ENCODE peak calls at places on chromosomes 3 and 15, in nine cellular contexts. One of them, this sample, is unnamed.

GRCh38 chr15:63480441-63480821 is 24.0 kb upstream of the USP3 start:
- DNase-seq in upper lobe of right lung: no peak
- DNase-seq in astrocyte of the spinal cord: no peak
- DNase-seq in prostate gland: no peak
- DNase-seq in GM12865: no peak
- DNase-seq in ovary: no peak
- DNase-seq in body of pancreas: no peak
- DNase-seq in mammary epithelial cell: no peak
- DNase-seq in vagina: no peak
- DNase-seq in this sample: no peak

GRCh38 chr3:24493951-24494615 is 567 bp downstream of the THRB start:
- DNase-seq in astrocyte of the spinal cord: no peak
- DNase-seq in prostate gland: peak; percentile 72
- DNase-seq in vagina: no peak
- DNase-seq in upper lobe of right lung: peak; percentile 88
- DNase-seq in body of pancreas: peak; percentile 70
- DNase-seq in mammary epithelial cell: peak; percentile 69
- DNase-seq in ovary: peak; percentile 46
- DNase-seq in GM12865: no peak
- DNase-seq in this sample: no peak

GRCh38 chr15:96052154-96052553 is 278.3 kb upstream of the NR2F2 start:
- DNase-seq in mammary epithelial cell: no peak
- DNase-seq in prostate gland: no peak
- DNase-seq in ovary: no peak
- DNase-seq in vagina: no peak
- DNase-seq in astrocyte of the spinal cord: no peak
- DNase-seq in body of pancreas: no peak
- DNase-seq in upper lobe of right lung: no peak
- DNase-seq in GM12865: no peak
- DNase-seq in this sample: no peak

GRCh38 chr3:26920579-26920978 is 298.0 kb downstream of the LRRC3B start:
- DNase-seq in vagina: no peak
- DNase-seq in body of pancreas: no peak
- DNase-seq in astrocyte of the spinal cord: no peak
- DNase-seq in ovary: no peak
- DNase-seq in prostate gland: no peak
- DNase-seq in mammary epithelial cell: no peak
- DNase-seq in upper lobe of right lung: no peak
- DNase-seq in GM12865: no peak
- DNase-seq in this sample: no peak

GRCh38 chr3:8765528-8765927 is 3.9 kb downstream of the OXTR start:
- DNase-seq in vagina: no peak
- DNase-seq in astrocyte of the spinal cord: no peak
- DNase-seq in GM12865: no peak
- DNase-seq in upper lobe of right lung: no peak
- DNase-seq in mammary epithelial cell: no peak
- DNase-seq in ovary: no peak
- DNase-seq in prostate gland: no peak
- DNase-seq in body of pancreas: no peak
- DNase-seq in this sample: no peak

GRCh38 chr3:138833908-138834358 is 795 bp downstream of the PIK3CB start:
- DNase-seq in body of pancreas: no peak
- DNase-seq in mammary epithelial cell: peak; percentile 39
- DNase-seq in ovary: no peak
- DNase-seq in prostate gland: peak; percentile 19
- DNase-seq in vagina: no peak
- DNase-seq in upper lobe of right lung: no peak
- DNase-seq in GM12865: peak; percentile 31
- DNase-seq in astrocyte of the spinal cord: peak; percentile 31
- DNase-seq in this sample: peak; percentile 29

GRCh38 chr3:184320099-184320445 is 5.7 kb downstream of the EIF4G1 start:
- DNase-seq in upper lobe of right lung: peak; percentile 98
- DNase-seq in body of pancreas: peak; percentile 98
- DNase-seq in vagina: peak; percentile 96
- DNase-seq in astrocyte of the spinal cord: peak; percentile 97
- DNase-seq in ovary: peak; percentile 98
- DNase-seq in mammary epithelial cell: peak; percentile 90
- DNase-seq in prostate gland: peak; percentile 98
- DNase-seq in GM12865: no peak
- DNase-seq in this sample: peak; percentile 89

GRCh38 chr3:126155280-126155640 is 25.1 kb downstream of the ALDH1L1 start:
- DNase-seq in ovary: no peak
- DNase-seq in astrocyte of the spinal cord: no peak
- DNase-seq in vagina: peak; percentile 64
- DNase-seq in upper lobe of right lung: peak; percentile 53
- DNase-seq in prostate gland: no peak
- DNase-seq in mammary epithelial cell: no peak
- DNase-seq in body of pancreas: no peak
- DNase-seq in GM12865: no peak
- DNase-seq in this sample: no peak

GRCh38 chr15:76337047-76337738 is 620 bp downstream of the ISL2 start:
- DNase-seq in ovary: no peak
- DNase-seq in GM12865: peak; percentile 49
- DNase-seq in upper lobe of right lung: no peak
- DNase-seq in vagina: peak; percentile 83
- DNase-seq in astrocyte of the spinal cord: peak; percentile 40
- DNase-seq in body of pancreas: no peak
- DNase-seq in prostate gland: no peak
- DNase-seq in mammary epithelial cell: peak; percentile 28
- DNase-seq in this sample: no peak

GRCh38 chr3:126753191-126754160 is 49.4 kb downstream of the CHCHD6 start:
- DNase-seq in vagina: peak; percentile 87
- DNase-seq in prostate gland: peak; percentile 88
- DNase-seq in astrocyte of the spinal cord: peak; percentile 29
- DNase-seq in upper lobe of right lung: peak; percentile 78
- DNase-seq in ovary: no peak
- DNase-seq in mammary epithelial cell: peak; percentile 88
- DNase-seq in GM12865: no peak
- DNase-seq in body of pancreas: no peak
- DNase-seq in this sample: peak; percentile 89

GRCh38 chr3:37862712-37863551 is 1.3 kb downstream of the CTDSPL start:
- DNase-seq in body of pancreas: no peak
- DNase-seq in astrocyte of the spinal cord: peak; percentile 48
- DNase-seq in GM12865: no peak
- DNase-seq in upper lobe of right lung: no peak
- DNase-seq in vagina: no peak
- DNase-seq in ovary: no peak
- DNase-seq in mammary epithelial cell: peak; percentile 54
- DNase-seq in prostate gland: no peak
- DNase-seq in this sample: peak; percentile 37

GRCh38 chr3:13046569-13047279 is 26.5 kb downstream of the IQSEC1 start:
- DNase-seq in GM12865: peak; percentile 17
- DNase-seq in vagina: no peak
- DNase-seq in prostate gland: no peak
- DNase-seq in mammary epithelial cell: no peak
- DNase-seq in ovary: no peak
- DNase-seq in upper lobe of right lung: no peak
- DNase-seq in astrocyte of the spinal cord: no peak
- DNase-seq in body of pancreas: no peak
- DNase-seq in this sample: no peak

GRCh38 chr15:83364541-83364940 is 80.1 kb upstream of the BNC1 start:
- DNase-seq in astrocyte of the spinal cord: no peak
- DNase-seq in GM12865: no peak
- DNase-seq in vagina: no peak
- DNase-seq in ovary: no peak
- DNase-seq in upper lobe of right lung: no peak
- DNase-seq in prostate gland: no peak
- DNase-seq in mammary epithelial cell: no peak
- DNase-seq in body of pancreas: no peak
- DNase-seq in this sample: no peak

GRCh38 chr3:141050913-141051632 is at the start of gene SPSB4:
- DNase-seq in GM12865: no peak
- DNase-seq in mammary epithelial cell: peak; percentile 43
- DNase-seq in upper lobe of right lung: no peak
- DNase-seq in astrocyte of the spinal cord: peak; percentile 45
- DNase-seq in body of pancreas: peak; percentile 92
- DNase-seq in ovary: no peak
- DNase-seq in prostate gland: no peak
- DNase-seq in vagina: no peak
- DNase-seq in this sample: peak; percentile 25

GRCh38 chr3:141052570-141053069 is 1.5 kb downstream of the SPSB4 start:
- DNase-seq in ovary: no peak
- DNase-seq in GM12865: no peak
- DNase-seq in body of pancreas: peak; percentile 67
- DNase-seq in upper lobe of right lung: no peak
- DNase-seq in astrocyte of the spinal cord: no peak
- DNase-seq in vagina: no peak
- DNase-seq in mammary epithelial cell: no peak
- DNase-seq in prostate gland: no peak
- DNase-seq in this sample: no peak

GRCh38 chr3:141049681-141050080 is 1.5 kb upstream of the SPSB4 start:
- DNase-seq in body of pancreas: no peak
- DNase-seq in astrocyte of the spinal cord: no peak
- DNase-seq in prostate gland: no peak
- DNase-seq in vagina: no peak
- DNase-seq in upper lobe of right lung: no peak
- DNase-seq in ovary: no peak
- DNase-seq in GM12865: no peak
- DNase-seq in mammary epithelial cell: no peak
- DNase-seq in this sample: no peak

GRCh38 chr3:141051641-141052569 is 758 bp downstream of the SPSB4 start:
- DNase-seq in vagina: no peak
- DNase-seq in mammary epithelial cell: peak; percentile 36
- DNase-seq in astrocyte of the spinal cord: peak; percentile 44
- DNase-seq in ovary: no peak
- DNase-seq in body of pancreas: peak; percentile 59
- DNase-seq in upper lobe of right lung: no peak
- DNase-seq in prostate gland: no peak
- DNase-seq in GM12865: no peak
- DNase-seq in this sample: peak; percentile 8

GRCh38 chr3:141050576-141050912 is 603 bp upstream of the SPSB4 start:
- DNase-seq in GM12865: no peak
- DNase-seq in prostate gland: no peak
- DNase-seq in ovary: no peak
- DNase-seq in vagina: no peak
- DNase-seq in mammary epithelial cell: no peak
- DNase-seq in body of pancreas: no peak
- DNase-seq in astrocyte of the spinal cord: no peak
- DNase-seq in upper lobe of right lung: no peak
- DNase-seq in this sample: no peak
- H3K4me3 ChIP-seq in GM12865: no peak overlapping the region
- H3K4me3 ChIP-seq in prostate gland: peak overlapping the region; percentile 21
- H3K4me3 ChIP-seq in ovary: no peak overlapping the region
- H3K4me3 ChIP-seq in vagina: peak overlapping the region; percentile 34
- H3K4me3 ChIP-seq in mammary epithelial cell: no peak overlapping the region
- H3K4me3 ChIP-seq in body of pancreas: no peak overlapping the region
- H3K4me3 ChIP-seq in astrocyte of the spinal cord: no peak overlapping the region
- H3K4me3 ChIP-seq in upper lobe of right lung: peak overlapping the region; percentile 45
- H3K4me3 ChIP-seq in this sample: peak overlapping the region; percentile 6

DNA sequence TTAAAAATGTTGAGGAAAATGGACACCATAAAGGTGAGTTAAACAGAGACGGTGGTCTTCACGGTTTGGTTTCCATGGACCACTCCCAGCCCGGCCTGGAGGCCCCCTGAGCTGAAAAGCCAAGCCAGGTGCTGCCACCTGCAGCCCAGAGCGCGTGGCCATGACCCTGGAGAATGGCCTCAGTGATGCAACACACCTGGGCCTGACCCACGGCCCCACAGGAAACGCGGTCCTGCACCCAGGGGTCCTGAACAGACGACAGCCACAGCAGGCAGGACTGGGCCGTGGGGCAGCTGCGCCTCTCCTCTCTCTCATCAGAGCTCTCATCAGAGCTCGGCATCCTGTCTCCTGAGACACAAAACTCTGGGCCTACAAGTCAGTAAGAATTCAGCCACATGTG is 64.1 kb downstream of the NIPA2 start:
- DNase-seq in upper lobe of right lung: no peak
- DNase-seq in GM12865: no peak
- DNase-seq in body of pancreas: no peak
- DNase-seq in prostate gland: no peak
- DNase-seq in ovary: no peak
- DNase-seq in astrocyte of the spinal cord: no peak
- DNase-seq in vagina: no peak
- DNase-seq in mammary epithelial cell: no peak
- DNase-seq in this sample: no peak
- TF ChIP-seq CTCF in upper lobe of right lung: no peak
- TF ChIP-seq CTCF in GM12865: no peak
- TF ChIP-seq CTCF in body of pancreas: no peak
- TF ChIP-seq CTCF in prostate gland: no peak
- TF ChIP-seq CTCF in ovary: no peak
- TF ChIP-seq CTCF in astrocyte of the spinal cord: no peak
- TF ChIP-seq CTCF in vagina: no peak
- TF ChIP-seq CTCF in mammary epithelial cell: no peak
- TF ChIP-seq CTCF in this sample: no peak

GRCh38 chr15:61155741-61156700 is 73.1 kb downstream of the RORA start:
- DNase-seq in upper lobe of right lung: no peak
- DNase-seq in ovary: no peak
- DNase-seq in GM12865: no peak
- DNase-seq in vagina: no peak
- DNase-seq in body of pancreas: no peak
- DNase-seq in prostate gland: no peak
- DNase-seq in mammary epithelial cell: peak; percentile 26
- DNase-seq in astrocyte of the spinal cord: peak; percentile 87
- DNase-seq in this sample: peak; percentile 25

GRCh38 chr15:61159901-61160300 is 69.2 kb downstream of the RORA start:
- DNase-seq in prostate gland: no peak
- DNase-seq in body of pancreas: no peak
- DNase-seq in ovary: no peak
- DNase-seq in astrocyte of the spinal cord: no peak
- DNase-seq in GM12865: no peak
- DNase-seq in mammary epithelial cell: no peak
- DNase-seq in vagina: no peak
- DNase-seq in upper lobe of right lung: no peak
- DNase-seq in this sample: no peak

DNA sequence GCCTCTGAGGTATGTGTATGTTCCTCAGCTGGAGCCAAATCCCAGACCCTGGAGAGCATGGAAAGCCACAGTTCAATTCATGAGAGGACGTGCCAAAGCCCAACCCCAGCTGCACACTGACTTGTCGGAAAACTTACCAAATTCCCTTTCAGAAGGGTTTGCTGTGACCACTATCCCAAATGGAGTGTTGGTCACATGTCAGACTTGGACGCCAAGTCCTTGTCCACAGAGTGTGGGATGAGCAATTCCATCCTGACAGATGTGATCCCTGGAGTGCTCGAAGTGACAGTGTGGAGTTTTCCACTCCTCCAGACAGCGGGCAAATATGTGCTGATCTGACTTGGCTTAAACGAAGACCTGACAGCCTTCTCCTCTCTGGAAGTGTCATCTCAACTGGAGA is 71.2 kb downstream of the RORA start:
- DNase-seq in ovary: no peak
- DNase-seq in body of pancreas: peak; percentile 13
- DNase-seq in mammary epithelial cell: no peak
- DNase-seq in astrocyte of the spinal cord: no peak
- DNase-seq in GM12865: no peak
- DNase-seq in prostate gland: no peak
- DNase-seq in upper lobe of right lung: no peak
- DNase-seq in vagina: no peak
- DNase-seq in this sample: no peak
- H3K4me3 ChIP-seq in ovary: no peak overlapping the region
- H3K4me3 ChIP-seq in body of pancreas: no peak overlapping the region
- H3K4me3 ChIP-seq in mammary epithelial cell: no peak overlapping the region
- H3K4me3 ChIP-seq in astrocyte of the spinal cord: no peak overlapping the region
- H3K4me3 ChIP-seq in GM12865: no peak overlapping the region
- H3K4me3 ChIP-seq in prostate gland: no peak overlapping the region
- H3K4me3 ChIP-seq in upper lobe of right lung: no peak overlapping the region
- H3K4me3 ChIP-seq in vagina: no peak overlapping the region
- H3K4me3 ChIP-seq in this sample: no peak overlapping the region

DNA sequence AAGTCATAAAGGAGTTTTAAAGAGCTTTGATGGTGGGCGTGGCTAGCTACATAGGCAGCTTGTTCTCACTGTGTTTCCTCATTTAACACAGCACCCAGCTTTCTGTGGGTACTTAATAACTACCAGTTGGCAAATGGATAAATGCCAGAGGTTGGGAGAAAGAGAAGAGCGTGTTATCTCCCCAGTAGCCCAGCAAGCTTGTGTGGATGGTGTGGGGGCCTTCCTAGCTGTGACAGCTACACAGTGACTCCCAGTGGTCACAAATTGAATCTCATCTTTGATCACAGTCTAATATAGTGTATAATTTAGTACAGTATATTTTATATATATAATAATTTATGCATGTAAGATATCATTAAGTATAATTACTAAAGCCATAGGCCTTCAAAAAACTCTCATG is 984.1 kb downstream of the EPHA3 start:
- DNase-seq in astrocyte of the spinal cord: peak; percentile 56
- DNase-seq in prostate gland: peak; percentile 4
- DNase-seq in vagina: no peak
- DNase-seq in upper lobe of right lung: no peak
- DNase-seq in mammary epithelial cell: peak; percentile 14
- DNase-seq in body of pancreas: no peak
- DNase-seq in GM12865: peak; percentile 13
- DNase-seq in ovary: peak; percentile 18
- DNase-seq in this sample: peak; percentile 36
- TF ChIP-seq CTCF in astrocyte of the spinal cord: peak; percentile 62
- TF ChIP-seq CTCF in prostate gland: no peak
- TF ChIP-seq CTCF in vagina: peak; percentile 55
- TF ChIP-seq CTCF in upper lobe of right lung: peak; percentile 57
- TF ChIP-seq CTCF in mammary epithelial cell: peak; percentile 34
- TF ChIP-seq CTCF in body of pancreas: peak; percentile 14
- TF ChIP-seq CTCF in GM12865: peak; percentile 37
- TF ChIP-seq CTCF in ovary: peak; percentile 39
- TF ChIP-seq CTCF in this sample: peak; percentile 45

This sample was measured in bronchial epithelial cell.